ENCODE peak calls at places on chromosomes 7 and 10, in nine cellular contexts. X is brain microvascular endothelial cell; F is CD8-positive, alpha-beta memory T cell; M is neural progenitor cell; W is body of pancreas; K is cardiac muscle cell; C is CD4-positive, alpha-beta T cell; I is tibial artery; D is effector memory CD4-positive, alpha-beta T cell. E is an unnamed sample.

GRCh38 chr10:100970914-100971811 is 1.9 kb downstream of the SEMA4G start:
- DNase-seq in M (no peak), F (no peak), D (no peak), W (peak; percentile 71), I (no peak), X (no peak), C (no peak), K (no peak), E (no peak)

GRCh38 chr7:131952365-131952764 is 395.9 kb upstream of the PODXL start:
- DNase-seq in M (no peak), X (no peak), K (no peak), C (no peak), D (no peak), F (no peak), W (no peak), I (peak; percentile 34), E (no peak)

GRCh38 chr7:26329520-26330269 is 38.0 kb downstream of the SNX10 start:
- DNase-seq in X (no peak), I (no peak), K (no peak), D (no peak), C (no peak), W (peak; percentile 5), F (no peak), M (no peak), E (peak; percentile 75)

GRCh38 chr10:101043356-101043707 is 12.3 kb downstream of the SFXN3 start:
- DNase-seq in W (no peak), D (no peak), F (no peak), I (no peak), M (no peak), X (no peak), C (no peak), K (no peak), E (no peak)

GRCh38 chr7:117790731-117791130 is 82.5 kb downstream of the CTTNBP2 start:
- DNase-seq in K (no peak), F (no peak), X (no peak), D (no peak), C (no peak), M (no peak), W (no peak), I (no peak), E (no peak)

GRCh38 chr10:112177247-112177646 is 6.3 kb downstream of the GPAM start:
- DNase-seq in M (no peak), D (no peak), C (no peak), X (no peak), F (no peak), I (no peak), K (no peak), W (no peak), E (no peak)

GRCh38 chr7:117395743-117396142 is 31.6 kb downstream of the ASZ1 start:
- DNase-seq in W (no peak), C (no peak), M (peak; percentile 2), I (no peak), F (no peak), D (no peak), X (no peak), K (no peak), E (no peak)

GRCh38 chr10:97810476-97810875 is 38.7 kb upstream of the SFRP5 start:
- DNase-seq in K (no peak), M (no peak), F (no peak), C (no peak), X (peak; percentile 13), D (no peak), W (no peak), I (no peak), E (no peak)

GRCh38 chr10:84348860-84349259 is 20.5 kb downstream of the CCSER2 start:
- DNase-seq in C (no peak), I (no peak), K (peak; percentile 59), X (no peak), F (no peak), M (no peak), W (no peak), D (no peak), E (no peak)

GRCh38 chr7:152459724-152460251 is 24.0 kb upstream of the KMT2C start:
- DNase-seq in X (no peak), W (peak; percentile 78), D (no peak), I (no peak), M (peak; percentile 20), F (no peak), C (no peak), K (no peak), E (peak; percentile 47)

GRCh38 chr10:100007239-100008141 is 2.3 kb downstream of the DNMBP start:
- DNase-seq in C (no peak), W (no peak), D (no peak), M (no peak), F (no peak), X (no peak), K (no peak), I (no peak), E (no peak)

GRCh38 chr7:7408001-7408770 is 127.5 kb downstream of the COL28A1 start:
- DNase-seq in M (no peak), K (no peak), I (no peak), D (no peak), C (no peak), X (no peak), F (no peak), W (no peak), E (no peak)

GRCh38 chr10:64733980-64734379 is 1212.8 kb downstream of the REEP3 start:
- DNase-seq in K (peak; percentile 20), W (peak; percentile 34), F (no peak), D (no peak), C (no peak), I (no peak), X (peak; percentile 35), M (peak; percentile 54), E (no peak)

GRCh38 chr7:32941996-32942782 is 15.1 kb upstream of the FKBP9 start:
- DNase-seq in C (peak; percentile 47), M (peak; percentile 58), F (peak; percentile 37), W (peak; percentile 66), K (peak; percentile 61), D (peak; percentile 29), X (peak; percentile 14), I (peak; percentile 87), E (peak; percentile 93)

GRCh38 chr10:77416327-77417135 is 221.1 kb downstream of the KCNMA1 start:
- DNase-seq in C (no peak), K (peak; percentile 82), I (no peak), W (peak; percentile 74), F (no peak), D (no peak), X (peak; percentile 90), M (no peak), E (no peak)

DNA sequence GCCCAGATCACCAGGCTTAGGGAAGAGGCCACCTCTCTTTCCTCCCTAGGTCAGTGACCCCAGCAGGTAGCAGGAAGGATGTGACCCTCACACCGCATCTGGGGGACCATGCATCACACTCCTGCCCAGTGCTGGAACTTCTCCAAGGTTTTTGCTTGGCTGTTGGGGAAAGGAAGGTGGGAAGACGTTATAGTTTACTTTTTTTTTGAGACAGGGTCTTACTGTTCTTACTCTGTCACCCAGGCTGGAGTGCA is 8.6 kb downstream of the ZCCHC24 start:
- DNase-seq in K (no peak), W (no peak), D (no peak), C (no peak), M (no peak), I (no peak), X (no peak), F (no peak), E (no peak)
- H3K27ac ChIP-seq in K (peak overlapping the region; percentile 96), W (no peak overlapping the region), D (no peak overlapping the region), C (no peak overlapping the region), M (no peak overlapping the region), I (peak overlapping the region; percentile 72), X (no peak overlapping the region), F (no peak overlapping the region), E (no peak overlapping the region)

DNA sequence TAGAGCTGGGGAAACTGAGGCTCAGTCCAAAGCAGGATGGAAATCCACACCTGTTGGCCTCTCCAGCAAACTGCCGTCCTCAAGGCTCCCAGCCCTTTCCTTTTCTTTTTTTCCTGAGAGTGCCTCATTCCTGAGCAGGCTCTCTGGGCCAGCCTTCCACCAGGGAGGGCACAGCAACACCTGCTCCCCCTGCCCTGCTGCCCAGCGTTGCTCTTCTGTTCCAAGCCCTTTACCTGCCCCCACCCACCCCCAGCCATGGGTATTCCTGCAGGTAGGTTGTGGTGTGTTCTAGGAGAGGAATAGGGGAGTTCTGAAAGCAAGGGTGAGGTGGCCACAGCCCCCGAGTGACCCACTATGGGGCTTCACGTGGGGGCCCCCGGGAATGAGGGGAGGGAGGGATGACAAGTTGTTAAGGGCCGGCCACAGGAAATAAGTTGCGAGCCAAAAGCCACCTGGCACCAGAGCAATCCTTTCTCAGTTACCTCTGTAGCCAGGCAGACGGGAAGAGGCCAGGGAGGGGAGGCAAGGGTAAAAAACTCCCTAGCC is 19.3 kb downstream of the VSIR start:
- DNase-seq in X (no peak), K (no peak), W (no peak), D (no peak), I (no peak), C (no peak), M (no peak), F (no peak), E (no peak)
- H3K27ac ChIP-seq in X (no peak overlapping the region), K (no peak overlapping the region), W (no peak overlapping the region), D (peak overlapping the region; percentile 37), I (no peak overlapping the region), C (peak overlapping the region; percentile 86), M (no peak overlapping the region), F (peak overlapping the region; percentile 48), E (peak overlapping the region; percentile 94)

DNA sequence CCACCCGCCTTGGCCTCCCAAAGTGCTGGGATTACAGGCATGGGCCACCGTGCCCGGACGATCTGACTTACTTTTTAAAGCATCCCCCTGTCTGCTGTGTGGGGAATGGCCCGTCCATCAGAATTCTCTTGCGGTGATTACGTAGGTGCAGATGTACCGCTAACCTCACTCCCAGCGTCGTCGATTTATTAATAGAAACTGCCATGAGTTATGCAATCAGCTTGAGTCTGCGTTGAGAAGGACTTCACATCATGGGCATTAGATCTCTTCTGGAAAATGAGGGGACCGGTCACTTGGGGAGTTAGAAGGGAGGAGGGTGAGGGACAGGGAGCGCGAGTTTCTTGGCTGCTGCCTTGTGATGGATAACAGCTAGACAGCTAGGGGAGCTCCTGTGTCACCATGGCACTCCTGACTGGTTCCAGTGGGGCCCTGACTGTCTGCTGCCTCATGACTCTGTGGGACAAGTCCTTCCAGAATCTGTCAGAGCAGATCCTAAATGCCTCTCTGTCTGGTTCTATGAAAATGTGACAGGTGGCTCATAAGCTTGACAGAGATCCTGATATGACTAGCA is 35.2 kb downstream of the POR start:
- DNase-seq in W (peak; percentile 47), K (no peak), F (no peak), C (no peak), M (no peak), X (no peak), D (no peak), I (no peak), E (peak; percentile 52)
- H3K27ac ChIP-seq in W (peak overlapping the region; percentile 55), K (peak overlapping the region; percentile 20), F (no peak overlapping the region), C (no peak overlapping the region), M (no peak overlapping the region), X (no peak overlapping the region), D (no peak overlapping the region), I (no peak overlapping the region), E (peak overlapping the region; percentile 87)

GRCh38 chr7:128262273-128263028 is 21.4 kb downstream of the LEP start:
- DNase-seq in I (no peak), D (no peak), W (no peak), F (no peak), C (no peak), M (no peak), K (no peak), X (no peak), E (no peak)
- H3K27ac ChIP-seq in I (no peak overlapping the region), D (no peak overlapping the region), W (no peak overlapping the region), F (no peak overlapping the region), C (no peak overlapping the region), M (no peak overlapping the region), K (no peak overlapping the region), X (no peak overlapping the region), E (no peak overlapping the region)